ENCODE peak calls at places on chromosomes 13 and 19, in eight cellular contexts. K, W, P, V, O, F, N and Z are unnamed samples.

GRCh38 chr13:48539550-48539949 is 6.7 kb upstream of the RCBTB2 start:
- DNase-seq in K (no peak), W (no peak), P (no peak), V (no peak), O (no peak), F (no peak), N (no peak), Z (no peak)

GRCh38 chr13:73849292-73849691 is 284.9 kb downstream of the KLF12 start:
- DNase-seq in K (peak; percentile 78), W (no peak), P (no peak), V (no peak), O (no peak), F (no peak), N (peak; percentile 52), Z (no peak)

GRCh38 chr19:45809643-45810159 is 5.4 kb downstream of the RSPH6A start:
- DNase-seq in K (peak; percentile 86), W (peak; percentile 45), P (no peak), V (no peak), O (no peak), F (no peak), N (peak; percentile 83), Z (peak; percentile 33)

GRCh38 chr13:39106216-39106995 is 68.2 kb downstream of the NHLRC3 start:
- DNase-seq in K (no peak), W (no peak), P (no peak), V (no peak), O (no peak), F (no peak), N (no peak), Z (no peak)

GRCh38 chr19:45069056-45069455 is 7.2 kb downstream of the ZNF296 start:
- DNase-seq in K (peak; percentile 17), W (no peak), P (no peak), V (no peak), O (no peak), F (no peak), N (no peak), Z (no peak)

GRCh38 chr19:40585677-40586422 is 9.2 kb downstream of the SHKBP1 start:
- DNase-seq in K (no peak), W (no peak), P (no peak), V (no peak), O (no peak), F (no peak), N (peak; percentile 44), Z (no peak)

GRCh38 chr19:5036733-5037681 is 68.1 kb downstream of the KDM4B start:
- DNase-seq in K (no peak), W (no peak), P (no peak), V (no peak), O (no peak), F (no peak), N (peak; percentile 72), Z (no peak)

GRCh38 chr19:34366670-34367423 is 1.9 kb downstream of the GPI start:
- DNase-seq in K (peak; percentile 26), W (peak; percentile 48), P (no peak), V (no peak), O (no peak), F (no peak), N (peak; percentile 74), Z (no peak)

GRCh38 chr13:38980628-38981078 is 10.0 kb downstream of the STOML3 start:
- DNase-seq in K (no peak), W (no peak), P (no peak), V (no peak), O (no peak), F (no peak), N (no peak), Z (no peak)

GRCh38 chr13:110471833-110472162 is 89.7 kb downstream of the RAB20 start:
- DNase-seq in K (peak; percentile 87), W (no peak), P (peak; percentile 78), V (no peak), O (no peak), F (peak; percentile 29), N (peak; percentile 37), Z (no peak)

GRCh38 chr19:5832049-5832448 is 7.5 kb downstream of the FUT6 start:
- DNase-seq in K (no peak), W (no peak), P (no peak), V (no peak), O (no peak), F (no peak), N (no peak), Z (no peak)

GRCh38 chr13:23995283-23996073 is 98.2 kb upstream of the C1QTNF9B start:
- DNase-seq in K (no peak), W (no peak), P (no peak), V (no peak), O (no peak), F (no peak), N (no peak), Z (no peak)

GRCh38 chr19:33535176-33535575 is 13.6 kb upstream of the PEPD start:
- DNase-seq in K (no peak), W (no peak), P (no peak), V (no peak), O (no peak), F (no peak), N (peak; percentile 34), Z (no peak)

GRCh38 chr19:36688058-36688457 is 646 bp downstream of the ZNF567 start:
- DNase-seq in K (no peak), W (no peak), P (no peak), V (no peak), O (no peak), F (no peak), N (no peak), Z (no peak)

GRCh38 chr13:113403255-113404104 is 39.5 kb upstream of the GRTP1 start:
- DNase-seq in K (no peak), W (no peak), P (peak; percentile 61), V (no peak), O (no peak), F (no peak), N (no peak), Z (no peak)

GRCh38 chr19:33840382-33840781 is 43.7 kb downstream of the KCTD15 start:
- DNase-seq in K (no peak), W (no peak), P (no peak), V (no peak), O (no peak), F (no peak), N (no peak), Z (no peak)

GRCh38 chr13:104847863-104848262 is 1687.6 kb downstream of the EFNB2 start:
- DNase-seq in K (no peak), W (no peak), P (no peak), V (no peak), O (no peak), F (no peak), N (no peak), Z (peak; percentile 17)

GRCh38 chr13:114142640-114143490 is 10.4 kb upstream of the RASA3 start:
- DNase-seq in K (peak; percentile 57), W (no peak), P (peak; percentile 67), V (peak; percentile 66), O (no peak), F (peak; percentile 89), N (peak; percentile 65), Z (no peak)

GRCh38 chr13:77053192-77053591 is 26.2 kb upstream of the FBXL3 start:
- DNase-seq in K (no peak), W (no peak), P (no peak), V (no peak), O (no peak), F (no peak), N (no peak), Z (no peak)

GRCh38 chr13:27022571-27023311 is 148.9 kb downstream of the USP12 start:
- DNase-seq in K (peak; percentile 91), W (no peak), P (no peak), V (no peak), O (no peak), F (no peak), N (peak; percentile 89), Z (no peak)

GRCh38 chr13:33644607-33645543 is 173.1 kb upstream of the RFC3 start:
- DNase-seq in K (no peak), W (no peak), P (no peak), V (no peak), O (no peak), F (no peak), N (peak; percentile 4), Z (no peak)

GRCh38 chr13:23868521-23868920 is 20.7 kb downstream of the MIPEP start:
- DNase-seq in K (no peak), W (peak; percentile 63), P (no peak), V (no peak), O (no peak), F (no peak), N (peak; percentile 95), Z (no peak)

GRCh38 chr13:48976677-48977625 is 1.2 kb downstream of the FNDC3A start:
- DNase-seq in K (peak; percentile 40), W (peak; percentile 7), P (no peak), V (no peak), O (no peak), F (no peak), N (no peak), Z (peak; percentile 33)